ENCODE peak calls at places on chromosomes 6 and 20, in ten cellular contexts. F is fibroblast of lung, H is ovary, Q is stomach, E is cardiac fibroblast, N is AG04450, G is nephron progenitor cell, X is uterus, W is DND-41, V is neural crest cell. P is an unnamed sample.

GRCh38 chr6:143396497-143397228 is 53.8 kb downstream of the ADAT2 start:
- DNase-seq in E (peak), V (no peak), G (no peak), X (no peak), N (no peak), F (no peak), W (no peak), Q (no peak), H (no peak), P (no peak)

GRCh38 chr6:136728033-136728939 is 64.0 kb downstream of the MAP3K5 start:
- DNase-seq in X (no peak), Q (no peak), H (no peak), N (no peak), W (no peak), E (no peak), V (no peak), F (peak), G (no peak), P (no peak)

GRCh38 chr20:23456873-23457272 is 4.2 kb upstream of the CST11 start:
- DNase-seq in G (no peak), E (no peak), W (no peak), Q (no peak), X (no peak), H (no peak), F (no peak), N (no peak), V (no peak), P (no peak)

GRCh38 chr6:156427345-156427744 is 349.8 kb upstream of the ARID1B start:
- DNase-seq in H (no peak), X (no peak), W (no peak), F (peak), G (no peak), E (peak), Q (no peak), N (peak), V (no peak), P (no peak)

GRCh38 chr20:18058661-18059467 is 1.1 kb upstream of the OVOL2 start:
- DNase-seq in V (no peak), E (no peak), H (no peak), Q (peak), X (no peak), G (peak), F (no peak), W (no peak), N (no peak), P (peak)

GRCh38 chr6:137928286-137928685 is 61.2 kb downstream of the TNFAIP3 start:
- DNase-seq in F (no peak), N (no peak), X (no peak), E (no peak), H (no peak), G (no peak), W (peak), V (no peak), Q (no peak), P (no peak)

GRCh38 chr20:19380211-19380610 is 167.8 kb downstream of the SLC24A3 start:
- DNase-seq in H (no peak), Q (no peak), W (no peak), E (no peak), V (no peak), X (no peak), F (no peak), N (no peak), G (no peak), P (no peak)

GRCh38 chr6:52285174-52286068 is 879 bp upstream of the MCM3 start:
- DNase-seq in W (no peak), H (no peak), X (no peak), G (no peak), V (no peak), E (peak), Q (no peak), F (peak), N (no peak), P (no peak)

GRCh38 chr6:149499066-149499465 is 14.3 kb upstream of the ZC3H12D start:
- DNase-seq in Q (no peak), H (no peak), N (peak), G (no peak), X (no peak), F (peak), V (no peak), E (peak), W (no peak), P (no peak)

GRCh38 chr6:90621581-90621980 is 34.7 kb upstream of the MAP3K7 start:
- DNase-seq in G (no peak), F (no peak), V (no peak), H (no peak), W (no peak), N (no peak), Q (no peak), X (no peak), E (no peak), P (no peak)

GRCh38 chr6:56842602-56843475 is 112.1 kb upstream of the BEND6 start:
- DNase-seq in V (peak), F (peak), E (peak), N (no peak), G (peak), X (peak), Q (no peak), W (no peak), H (peak), P (peak)

GRCh38 chr20:25248501-25249172 is 752 bp downstream of the PYGB start:
- DNase-seq in V (peak), Q (peak), X (no peak), E (peak), H (peak), N (no peak), G (peak), W (peak), F (peak), P (peak)

GRCh38 chr20:62499758-62500236 is 24.0 kb upstream of the GATA5 start:
- DNase-seq in W (no peak), H (no peak), V (no peak), G (no peak), X (no peak), Q (no peak), E (no peak), N (no peak), F (no peak), P (no peak)

GRCh38 chr6:74967821-74968220 is 238.0 kb downstream of the COL12A1 start:
- DNase-seq in H (no peak), E (no peak), Q (no peak), F (no peak), V (no peak), W (no peak), X (no peak), N (no peak), G (no peak), P (no peak)

GRCh38 chr20:10524034-10524476 is 89.0 kb downstream of the SLX4IP start:
- DNase-seq in N (no peak), E (peak), W (no peak), F (peak), V (peak), G (peak), Q (no peak), X (peak), H (peak), P (no peak)

GRCh38 chr20:48912065-48912464 is 9.4 kb upstream of the ARFGEF2 start:
- DNase-seq in V (no peak), F (no peak), W (no peak), X (no peak), Q (no peak), E (no peak), N (no peak), H (no peak), G (no peak), P (no peak)

GRCh38 chr20:36888880-36889516 is 13.1 kb downstream of the TLDC2 start:
- DNase-seq in N (no peak), E (no peak), X (no peak), F (no peak), V (no peak), G (no peak), Q (no peak), H (no peak), W (no peak), P (no peak)

GRCh38 chr20:63747622-63748355 is 8.2 kb downstream of the SLC2A4RG start:
- DNase-seq in W (no peak), H (peak), Q (no peak), E (no peak), G (no peak), F (no peak), X (no peak), V (no peak), N (no peak), P (no peak)

GRCh38 chr6:109252261-109253041 is 129.8 kb downstream of the CD164 start:
- DNase-seq in Q (no peak), H (no peak), N (no peak), W (no peak), F (no peak), X (no peak), V (no peak), E (no peak), G (no peak), P (no peak)

GRCh38 chr6:3208096-3208774 is 19.2 kb downstream of the TUBB2B start:
- DNase-seq in H (no peak), E (peak), V (no peak), Q (no peak), W (no peak), X (no peak), N (peak), G (no peak), F (peak), P (no peak)

GRCh38 chr6:3204921-3205320 is 22.5 kb downstream of the TUBB2B start:
- DNase-seq in F (no peak), N (no peak), G (no peak), V (no peak), W (no peak), E (no peak), H (no peak), X (no peak), Q (no peak), P (no peak)

GRCh38 chr6:3208775-3209113 is 18.7 kb downstream of the TUBB2B start:
- DNase-seq in G (no peak), W (no peak), Q (no peak), V (no peak), X (no peak), H (no peak), N (no peak), F (no peak), E (no peak), P (no peak)

GRCh38 chr6:3205913-3206312 is 21.5 kb downstream of the TUBB2B start:
- DNase-seq in N (peak), Q (no peak), E (peak), F (peak), V (no peak), H (no peak), G (no peak), X (no peak), W (no peak), P (no peak)

DNA sequence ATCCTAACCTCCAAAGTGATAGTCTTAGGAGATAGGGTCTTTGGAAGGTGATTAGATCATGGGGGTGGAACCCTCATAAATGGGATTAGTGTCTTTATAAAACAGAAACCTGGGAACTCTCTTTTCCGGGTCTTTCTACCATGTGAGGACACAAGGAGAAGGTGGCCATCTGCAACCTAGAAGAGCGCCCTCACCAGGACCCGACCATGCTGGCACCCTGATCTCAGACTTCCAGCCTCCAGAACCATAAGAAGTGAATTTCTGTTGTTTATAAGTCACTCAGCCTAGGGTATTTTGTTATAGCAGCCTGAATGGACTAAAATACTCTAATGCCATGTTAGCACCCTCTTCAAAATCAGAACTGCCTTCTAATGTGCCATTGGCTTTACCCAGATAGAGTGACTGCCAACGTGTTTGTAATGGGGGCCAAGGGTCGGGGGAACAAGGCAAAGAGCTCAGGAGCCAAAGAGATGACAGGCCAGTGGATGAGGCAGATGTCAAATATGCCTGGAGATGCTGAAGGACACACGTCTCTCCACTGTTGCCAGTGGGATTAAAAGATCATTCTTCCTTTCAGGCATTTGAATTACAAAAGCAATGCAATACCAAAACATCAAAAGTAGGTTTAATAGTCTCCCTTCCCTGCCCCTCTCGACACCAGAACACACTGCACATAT is 21.0 kb downstream of the TUBB2B start:
- DNase-seq in V (no peak), F (no peak), W (no peak), X (no peak), E (no peak), N (no peak), G (no peak), Q (no peak), H (no peak), P (no peak)
- TF ChIP-seq CTCF in V (no peak), F (no peak), W (no peak), X (no peak), E (no peak), N (no peak), G (no peak), Q (no peak), H (no peak), P (no peak)

GRCh38 chr20:45496166-45496565 is 19.3 kb downstream of the SPINT3 start:
- DNase-seq in E (no peak), V (no peak), N (no peak), F (no peak), Q (no peak), G (no peak), H (no peak), W (no peak), X (no peak), P (no peak)

GRCh38 chr20:45500022-45500421 is 15.4 kb downstream of the SPINT3 start:
- DNase-seq in V (no peak), Q (no peak), X (no peak), N (no peak), W (no peak), H (no peak), F (no peak), E (no peak), G (no peak), P (no peak)

GRCh38 chr20:45495438-45495985 is 19.9 kb downstream of the SPINT3 start:
- DNase-seq in H (no peak), N (no peak), W (no peak), V (no peak), E (no peak), X (no peak), G (no peak), F (no peak), Q (no peak), P (no peak)

GRCh38 chr20:45501600-45501999 is 13.8 kb downstream of the SPINT3 start:
- DNase-seq in G (no peak), V (no peak), X (no peak), N (no peak), E (no peak), H (no peak), W (no peak), F (no peak), Q (no peak), P (no peak)

GRCh38 chr20:45497971-45498494 is 17.4 kb downstream of the SPINT3 start:
- DNase-seq in N (no peak), Q (no peak), G (no peak), F (no peak), X (no peak), V (no peak), H (no peak), E (no peak), W (no peak), P (no peak)
- TF ChIP-seq CTCF in N (no peak), Q (no peak), G (no peak), F (no peak), X (no peak), V (no peak), H (no peak), E (no peak), W (peak), P (no peak)

GRCh38 chr20:35619196-35620095 is 3.8 kb downstream of the SPAG4 start:
- DNase-seq in W (peak), V (peak), Q (peak), N (peak), X (peak), H (peak), E (peak), G (peak), F (peak), P (peak)

GRCh38 chr20:35618032-35618371 is 2.4 kb downstream of the SPAG4 start:
- DNase-seq in X (no peak), H (no peak), E (no peak), V (no peak), Q (no peak), W (no peak), F (no peak), G (no peak), N (no peak), P (no peak)

GRCh38 chr20:35620818-35621559 is 5.4 kb downstream of the SPAG4 start:
- DNase-seq in H (no peak), E (no peak), Q (no peak), N (no peak), V (no peak), F (no peak), G (no peak), W (no peak), X (no peak), P (no peak)

GRCh38 chr20:35618372-35619131 is 2.9 kb downstream of the SPAG4 start:
- DNase-seq in Q (no peak), W (no peak), G (peak), F (peak), V (no peak), H (peak), E (peak), X (no peak), N (no peak), P (peak)

GRCh38 chr20:35621560-35621946 is 5.9 kb downstream of the SPAG4 start:
- DNase-seq in X (no peak), W (no peak), Q (no peak), V (no peak), G (no peak), N (no peak), E (no peak), F (no peak), H (no peak), P (no peak)
- TF ChIP-seq CTCF in X (no peak), W (no peak), Q (no peak), V (peak), G (peak), N (peak), E (no peak), F (no peak), H (no peak), P (peak)

GRCh38 chr6:40536442-40536841 is 50.7 kb downstream of the LRFN2 start:
- DNase-seq in E (no peak), H (no peak), V (peak), X (no peak), Q (no peak), W (no peak), F (no peak), N (no peak), G (peak), P (peak)
- TF ChIP-seq CTCF in E (no peak), H (no peak), V (peak), X (no peak), Q (no peak), W (peak), F (no peak), N (peak), G (no peak), P (peak)

GRCh38 chr6:128327890-128328289 is 192.5 kb downstream of the PTPRK start:
- DNase-seq in V (no peak), Q (no peak), G (no peak), E (peak), N (no peak), W (peak), F (peak), H (no peak), X (no peak), P (peak)
- TF ChIP-seq CTCF in V (peak), Q (no peak), G (no peak), E (peak), N (peak), W (peak), F (peak), H (no peak), X (no peak), P (peak)